ENCODE peak calls at places on chromosomes 3 and 15, in four cellular contexts. One of them, this sample, is unnamed.

GRCh38 chr3:116445291-116445841 is at the start of gene LSAMP:
- DNase-seq in RWPE1: no peak
- DNase-seq in GM06990: no peak
- DNase-seq in neural crest cell: peak; percentile 73
- DNase-seq in this sample: peak; percentile 47

GRCh38 chr3:54670269-54671000 is 257.4 kb downstream of the LRTM1 start:
- DNase-seq in RWPE1: no peak
- DNase-seq in GM06990: no peak
- DNase-seq in neural crest cell: no peak
- DNase-seq in this sample: no peak

GRCh38 chr3:193902557-193903256 is 233.2 kb upstream of the HES1 start:
- DNase-seq in RWPE1: no peak
- DNase-seq in neural crest cell: no peak
- DNase-seq in GM06990: no peak
- DNase-seq in this sample: no peak

GRCh38 chr3:133479895-133480669 is 80.2 kb downstream of the BFSP2 start:
- DNase-seq in GM06990: no peak
- DNase-seq in neural crest cell: no peak
- DNase-seq in RWPE1: peak; percentile 78
- DNase-seq in this sample: no peak

GRCh38 chr3:126389112-126389791 is 5.5 kb upstream of the CFAP100 start:
- DNase-seq in RWPE1: peak; percentile 60
- DNase-seq in GM06990: peak; percentile 81
- DNase-seq in neural crest cell: peak; percentile 77
- DNase-seq in this sample: peak; percentile 84

GRCh38 chr3:173553635-173554280 is 156.2 kb downstream of the NLGN1 start:
- DNase-seq in GM06990: no peak
- DNase-seq in RWPE1: peak; percentile 8
- DNase-seq in neural crest cell: peak; percentile 14
- DNase-seq in this sample: peak; percentile 14

GRCh38 chr15:63447277-63447676 is 57.1 kb upstream of the USP3 start:
- DNase-seq in GM06990: no peak
- DNase-seq in neural crest cell: no peak
- DNase-seq in RWPE1: no peak
- DNase-seq in this sample: no peak

GRCh38 chr3:39137991-39138803 is 15.2 kb downstream of the CSRNP1 start:
- DNase-seq in neural crest cell: no peak
- DNase-seq in RWPE1: no peak
- DNase-seq in GM06990: no peak
- DNase-seq in this sample: no peak

GRCh38 chr15:28918141-28918983 is 32.6 kb downstream of the APBA2 start:
- DNase-seq in GM06990: no peak
- DNase-seq in neural crest cell: peak; percentile 43
- DNase-seq in RWPE1: peak; percentile 16
- DNase-seq in this sample: peak; percentile 77

GRCh38 chr3:49132437-49133225 is at the start of gene LAMB2:
- DNase-seq in GM06990: no peak
- DNase-seq in neural crest cell: peak; percentile 65
- DNase-seq in RWPE1: no peak
- DNase-seq in this sample: peak; percentile 71

GRCh38 chr3:156648086-156648485 is 26.3 kb upstream of the TIPARP start:
- DNase-seq in neural crest cell: no peak
- DNase-seq in RWPE1: no peak
- DNase-seq in GM06990: peak; percentile 13
- DNase-seq in this sample: no peak

GRCh38 chr3:12345141-12345561 is 56.3 kb downstream of the PPARG start:
- DNase-seq in GM06990: no peak
- DNase-seq in RWPE1: peak; percentile 56
- DNase-seq in neural crest cell: no peak
- DNase-seq in this sample: no peak

GRCh38 chr3:9193211-9193610 is 56.2 kb downstream of the SRGAP3 start:
- DNase-seq in RWPE1: no peak
- DNase-seq in GM06990: no peak
- DNase-seq in neural crest cell: no peak
- DNase-seq in this sample: no peak

GRCh38 chr3:30496496-30496966 is 109.9 kb upstream of the TGFBR2 start:
- DNase-seq in neural crest cell: no peak
- DNase-seq in GM06990: no peak
- DNase-seq in RWPE1: no peak
- DNase-seq in this sample: no peak

GRCh38 chr3:172716476-172716875 is 5.6 kb upstream of the NCEH1 start:
- DNase-seq in GM06990: no peak
- DNase-seq in neural crest cell: no peak
- DNase-seq in RWPE1: no peak
- DNase-seq in this sample: no peak

GRCh38 chr15:43253431-43254403 is 13.0 kb downstream of the TGM5 start:
- DNase-seq in GM06990: peak; percentile 47
- DNase-seq in RWPE1: peak; percentile 86
- DNase-seq in neural crest cell: no peak
- DNase-seq in this sample: no peak

GRCh38 chr15:69554321-69554961 is 101.8 kb downstream of the RPLP1 start:
- DNase-seq in neural crest cell: no peak
- DNase-seq in GM06990: no peak
- DNase-seq in RWPE1: no peak
- DNase-seq in this sample: no peak

GRCh38 chr15:47746516-47746915 is 29.2 kb downstream of the SEMA6D start:
- DNase-seq in RWPE1: no peak
- DNase-seq in neural crest cell: no peak
- DNase-seq in GM06990: no peak
- DNase-seq in this sample: no peak

GRCh38 chr3:180594631-180595348 is 7.2 kb upstream of the TTC14 start:
- DNase-seq in neural crest cell: no peak
- DNase-seq in RWPE1: peak; percentile 32
- DNase-seq in GM06990: no peak
- DNase-seq in this sample: no peak

GRCh38 chr15:63389902-63390301 is 8.3 kb upstream of the CA12 start:
- DNase-seq in RWPE1: peak; percentile 50
- DNase-seq in neural crest cell: no peak
- DNase-seq in GM06990: no peak
- DNase-seq in this sample: no peak

GRCh38 chr15:70328137-70329115 is 230.7 kb upstream of the TLE3 start:
- DNase-seq in RWPE1: no peak
- DNase-seq in GM06990: peak; percentile 59
- DNase-seq in neural crest cell: no peak
- DNase-seq in this sample: no peak

GRCh38 chr3:124882749-124883148 is 4.4 kb downstream of the ITGB5 start:
- DNase-seq in neural crest cell: no peak
- DNase-seq in RWPE1: no peak
- DNase-seq in GM06990: no peak
- DNase-seq in this sample: no peak

GRCh38 chr3:194205675-194206133 is 69.8 kb downstream of the HES1 start:
- DNase-seq in RWPE1: no peak
- DNase-seq in GM06990: no peak
- DNase-seq in neural crest cell: peak; percentile 36
- DNase-seq in this sample: peak; percentile 44

GRCh38 chr3:37247398-37248114 is 73.2 kb upstream of the LRRFIP2 start:
- DNase-seq in GM06990: no peak
- DNase-seq in neural crest cell: no peak
- DNase-seq in RWPE1: no peak
- DNase-seq in this sample: no peak

GRCh38 chr3:113948015-113948917 is 453 bp downstream of the ZDHHC23 start:
- DNase-seq in RWPE1: peak; percentile 18
- DNase-seq in neural crest cell: peak; percentile 23
- DNase-seq in GM06990: peak; percentile 57
- DNase-seq in this sample: peak; percentile 38

GRCh38 chr3:30285188-30286006 is 321.0 kb upstream of the TGFBR2 start:
- DNase-seq in RWPE1: no peak
- DNase-seq in GM06990: no peak
- DNase-seq in neural crest cell: no peak
- DNase-seq in this sample: no peak

GRCh38 chr3:100982710-100983109 is 10.5 kb downstream of the ABI3BP start:
- DNase-seq in neural crest cell: no peak
- DNase-seq in GM06990: no peak
- DNase-seq in RWPE1: no peak
- DNase-seq in this sample: no peak

GRCh38 chr3:189985938-189986337 is 134.8 kb downstream of the P3H2 start:
- DNase-seq in neural crest cell: no peak
- DNase-seq in RWPE1: no peak
- DNase-seq in GM06990: no peak
- DNase-seq in this sample: no peak

GRCh38 chr3:38725726-38726410 is 76.4 kb upstream of the SCN5A start:
- DNase-seq in neural crest cell: no peak
- DNase-seq in GM06990: no peak
- DNase-seq in RWPE1: no peak
- DNase-seq in this sample: no peak

GRCh38 chr15:41985236-41986160 is 13.1 kb upstream of the EHD4 start:
- DNase-seq in GM06990: no peak
- DNase-seq in neural crest cell: no peak
- DNase-seq in RWPE1: no peak
- DNase-seq in this sample: no peak

GRCh38 chr3:31661286-31661685 is 128.6 kb downstream of the STT3B start:
- DNase-seq in RWPE1: no peak
- DNase-seq in neural crest cell: no peak
- DNase-seq in GM06990: no peak
- DNase-seq in this sample: no peak

GRCh38 chr3:31035681-31036080 is 141.2 kb upstream of the GADL1 start:
- DNase-seq in RWPE1: no peak
- DNase-seq in GM06990: no peak
- DNase-seq in neural crest cell: no peak
- DNase-seq in this sample: no peak

GRCh38 chr3:87375231-87375682 is 98.9 kb upstream of the POU1F1 start:
- DNase-seq in neural crest cell: no peak
- DNase-seq in RWPE1: no peak
- DNase-seq in GM06990: no peak
- DNase-seq in this sample: no peak

GRCh38 chr3:150639262-150639661 is 36.1 kb downstream of the SELENOT start:
- DNase-seq in neural crest cell: no peak
- DNase-seq in RWPE1: no peak
- DNase-seq in GM06990: no peak
- DNase-seq in this sample: no peak

GRCh38 chr3:67278015-67278618 is 280.0 kb downstream of the KBTBD8 start:
- DNase-seq in GM06990: no peak
- DNase-seq in RWPE1: no peak
- DNase-seq in neural crest cell: no peak
- DNase-seq in this sample: no peak

GRCh38 chr3:172065534-172065933 is 26.2 kb downstream of the FNDC3B start:
- DNase-seq in GM06990: no peak
- DNase-seq in neural crest cell: no peak
- DNase-seq in RWPE1: no peak
- DNase-seq in this sample: no peak

GRCh38 chr3:22555753-22556152 is 647.4 kb upstream of the UBE2E2 start:
- DNase-seq in GM06990: no peak
- DNase-seq in RWPE1: no peak
- DNase-seq in neural crest cell: no peak
- DNase-seq in this sample: no peak

GRCh38 chr3:185009650-185010049 is 143.2 kb downstream of the C3orf70 start:
- DNase-seq in GM06990: no peak
- DNase-seq in RWPE1: no peak
- DNase-seq in neural crest cell: no peak
- DNase-seq in this sample: no peak

GRCh38 chr3:126926684-126927404 is 56.1 kb upstream of the PLXNA1 start:
- DNase-seq in RWPE1: peak; percentile 78
- DNase-seq in neural crest cell: no peak
- DNase-seq in GM06990: no peak
- DNase-seq in this sample: no peak

DNA sequence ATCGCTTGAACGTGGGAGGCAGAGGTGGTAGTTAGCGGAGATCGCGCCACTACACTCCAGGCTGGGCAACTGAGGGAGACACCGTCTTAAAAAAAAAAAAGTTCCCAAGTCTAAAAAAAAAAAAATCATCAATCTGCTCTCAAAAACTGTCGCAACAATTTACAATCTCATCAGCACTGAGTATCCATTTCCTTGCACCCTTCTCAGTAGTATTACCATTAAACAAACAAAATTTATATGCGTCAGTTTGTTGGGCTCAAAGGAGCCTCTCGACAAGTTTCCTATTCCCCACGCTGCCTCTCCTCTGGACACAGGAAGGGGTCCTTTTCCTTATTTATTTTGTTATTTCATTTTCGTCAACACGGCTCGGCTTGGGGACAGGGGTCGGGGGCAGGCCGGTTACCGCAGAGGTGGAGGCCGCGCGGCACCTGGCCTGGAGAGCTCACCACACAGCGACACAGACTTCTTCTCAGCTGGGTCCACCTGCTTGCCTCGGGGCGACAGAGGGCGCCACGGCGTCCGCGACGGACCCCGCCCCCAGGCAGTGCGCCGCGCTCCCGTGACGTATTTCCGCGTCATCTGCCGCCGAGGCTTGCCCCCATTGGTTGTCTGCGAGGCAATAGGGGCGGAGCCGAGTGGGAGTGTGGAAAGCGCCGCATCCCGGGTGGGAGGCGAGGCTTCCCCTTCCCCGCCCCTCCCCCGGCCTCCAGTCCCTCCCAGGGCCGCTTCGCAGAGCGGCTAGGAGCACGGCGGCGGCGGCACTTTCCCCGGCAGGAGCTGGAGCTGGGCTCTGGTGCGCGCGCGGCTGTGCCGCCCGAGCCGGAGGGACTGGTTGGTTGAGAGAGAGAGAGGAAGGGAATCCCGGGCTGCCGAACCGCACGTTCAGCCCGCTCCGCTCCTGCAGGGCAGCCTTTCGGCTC is at the start of gene MAP2K1:
- DNase-seq in neural crest cell: peak; percentile 94
- DNase-seq in GM06990: peak; percentile 98
- DNase-seq in RWPE1: peak; percentile 99
- DNase-seq in this sample: peak; percentile 97
- TF ChIP-seq CTCF in neural crest cell: peak; percentile 63
- TF ChIP-seq CTCF in GM06990: peak; percentile 88
- TF ChIP-seq CTCF in RWPE1: peak; percentile 88
- TF ChIP-seq CTCF in this sample: peak; percentile 41

DNA sequence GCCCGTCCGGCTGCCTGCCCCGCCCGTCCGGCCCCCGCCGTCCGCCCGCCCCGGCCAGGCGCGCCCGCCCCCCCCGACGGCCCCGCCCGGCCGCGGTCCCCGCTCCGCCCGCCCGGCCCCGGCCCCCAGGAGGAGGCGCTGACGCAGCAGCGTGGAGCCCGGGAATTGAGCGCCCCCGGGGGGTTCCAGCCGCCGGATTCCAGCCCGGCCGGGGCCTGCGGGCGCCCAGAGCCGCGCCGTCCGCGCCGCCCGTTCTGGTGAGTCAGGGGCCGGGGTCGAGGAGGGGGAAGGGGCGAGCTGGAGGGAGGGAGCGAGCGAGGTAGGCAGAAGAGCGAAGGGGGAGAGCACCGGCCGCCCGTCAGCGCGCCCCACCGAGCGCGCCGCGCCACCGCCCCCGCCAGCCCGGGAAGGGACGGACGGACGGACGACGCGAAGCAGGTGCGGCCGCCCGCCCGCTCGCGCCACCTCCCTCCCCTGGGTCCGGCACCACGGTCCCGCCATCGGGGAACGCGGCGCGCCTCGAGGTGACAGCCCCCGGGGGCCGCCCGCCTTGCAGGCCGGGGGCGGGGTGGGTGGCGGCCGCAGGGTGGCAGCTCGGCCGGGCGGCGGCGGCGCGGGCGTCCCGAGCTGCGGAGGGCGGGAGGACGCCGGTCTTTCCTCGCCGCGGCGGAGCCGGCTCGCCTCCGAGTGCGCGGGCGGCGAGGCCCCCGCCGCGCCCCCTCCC is 421 bp downstream of the BAHD1 start:
- DNase-seq in neural crest cell: peak; percentile 58
- DNase-seq in GM06990: peak; percentile 49
- DNase-seq in RWPE1: no peak
- DNase-seq in this sample: peak; percentile 59
- TF ChIP-seq CTCF in neural crest cell: no peak
- TF ChIP-seq CTCF in GM06990: no peak
- TF ChIP-seq CTCF in RWPE1: peak; percentile 65
- TF ChIP-seq CTCF in this sample: no peak

GRCh38 chr3:111303760-111304159 is 232.1 kb downstream of the NECTIN3 start:
- DNase-seq in neural crest cell: no peak
- DNase-seq in RWPE1: no peak
- DNase-seq in GM06990: no peak
- DNase-seq in this sample: no peak
- TF ChIP-seq CTCF in neural crest cell: no peak
- TF ChIP-seq CTCF in RWPE1: no peak
- TF ChIP-seq CTCF in GM06990: no peak
- TF ChIP-seq CTCF in this sample: no peak

GRCh38 chr3:129377615-129378014 is 50.8 kb downstream of the EFCAB12 start:
- DNase-seq in RWPE1: no peak
- DNase-seq in GM06990: no peak
- DNase-seq in neural crest cell: no peak
- DNase-seq in this sample: no peak
- TF ChIP-seq CTCF in RWPE1: no peak
- TF ChIP-seq CTCF in GM06990: no peak
- TF ChIP-seq CTCF in neural crest cell: no peak
- TF ChIP-seq CTCF in this sample: no peak

This sample was measured in endothelial cell.